ENCODE peak calls at places on chromosomes 2 and 18, in ten cellular contexts. X, C, Z, K, P, W, J, L, A and U are unnamed samples.

GRCh38 chr2:226002438-226002837 is 602.9 kb downstream of the NYAP2 start:
- DNase-seq in X (no peak), C (peak), Z (peak), K (peak), P (peak), W (no peak), J (peak), L (no peak), A (no peak), U (no peak)

GRCh38 chr2:219289195-219289536 is 10.0 kb downstream of the DNAJB2 start:
- DNase-seq in X (no peak), C (no peak), Z (no peak), K (no peak), P (no peak), W (no peak), J (no peak), L (no peak), A (no peak), U (no peak)

GRCh38 chr18:2846638-2847340 is at the start of gene EMILIN2:
- DNase-seq in X (peak), C (no peak), Z (peak), K (peak), P (peak), W (peak), J (peak), L (no peak), A (peak), U (peak)

GRCh38 chr2:32711219-32711618 is 83.4 kb downstream of the TTC27 start:
- DNase-seq in X (no peak), C (peak), Z (peak), K (peak), P (peak), W (no peak), J (no peak), L (no peak), A (no peak), U (no peak)

GRCh38 chr18:79717555-79718074 is 38.0 kb downstream of the CTDP1 start:
- DNase-seq in X (no peak), C (no peak), Z (no peak), K (no peak), P (no peak), W (no peak), J (no peak), L (no peak), A (no peak), U (no peak)

GRCh38 chr2:64230540-64230939 is 86.3 kb upstream of the PELI1 start:
- DNase-seq in X (no peak), C (no peak), Z (peak), K (no peak), P (no peak), W (no peak), J (no peak), L (no peak), A (no peak), U (no peak)

GRCh38 chr2:9217838-9218770 is 11.5 kb downstream of the ASAP2 start:
- DNase-seq in X (no peak), C (no peak), Z (no peak), K (no peak), P (no peak), W (no peak), J (no peak), L (no peak), A (no peak), U (no peak)

GRCh38 chr2:2748399-2749205 is 417.5 kb upstream of the MYT1L start:
- DNase-seq in X (no peak), C (no peak), Z (no peak), K (no peak), P (no peak), W (no peak), J (no peak), L (no peak), A (no peak), U (no peak)

GRCh38 chr18:21303445-21303844 is 61.4 kb downstream of the GREB1L start:
- DNase-seq in X (peak), C (no peak), Z (no peak), K (no peak), P (no peak), W (no peak), J (no peak), L (no peak), A (no peak), U (no peak)

GRCh38 chr2:127293386-127293757 is 572 bp downstream of the ERCC3 start:
- DNase-seq in X (no peak), C (no peak), Z (peak), K (peak), P (no peak), W (no peak), J (no peak), L (no peak), A (no peak), U (peak)

GRCh38 chr18:3217930-3218647 is 1.7 kb downstream of the MYOM1 start:
- DNase-seq in X (peak), C (peak), Z (peak), K (no peak), P (peak), W (no peak), J (no peak), L (no peak), A (no peak), U (no peak)

GRCh38 chr2:144596074-144596871 is 76.4 kb upstream of the ZEB2 start:
- DNase-seq in X (no peak), C (peak), Z (peak), K (peak), P (peak), W (peak), J (no peak), L (peak), A (no peak), U (peak)

GRCh38 chr2:240452471-240453256 is 17.2 kb downstream of the GPC1 start:
- DNase-seq in X (peak), C (no peak), Z (peak), K (peak), P (peak), W (peak), J (peak), L (peak), A (peak), U (peak)

GRCh38 chr2:8541223-8541622 is 140.6 kb upstream of the ID2 start:
- DNase-seq in X (no peak), C (no peak), Z (no peak), K (no peak), P (no peak), W (no peak), J (no peak), L (no peak), A (no peak), U (no peak)

GRCh38 chr18:40673150-40673549 is 1281.9 kb upstream of the PIK3C3 start:
- DNase-seq in X (no peak), C (no peak), Z (no peak), K (no peak), P (no peak), W (no peak), J (no peak), L (no peak), A (no peak), U (no peak)

GRCh38 chr2:225637199-225637598 is 237.7 kb downstream of the NYAP2 start:
- DNase-seq in X (no peak), C (peak), Z (peak), K (no peak), P (peak), W (no peak), J (no peak), L (no peak), A (no peak), U (no peak)

GRCh38 chr18:69774831-69775230 is 172.8 kb downstream of the CD226 start:
- DNase-seq in X (no peak), C (no peak), Z (peak), K (no peak), P (peak), W (no peak), J (no peak), L (no peak), A (no peak), U (no peak)

GRCh38 chr2:233082222-233082933 is 22.2 kb downstream of the INPP5D start:
- DNase-seq in X (no peak), C (no peak), Z (no peak), K (no peak), P (no peak), W (no peak), J (no peak), L (no peak), A (no peak), U (no peak)

GRCh38 chr2:236628981-236629605 is 59.5 kb downstream of the ACKR3 start:
- DNase-seq in X (no peak), C (no peak), Z (no peak), K (no peak), P (no peak), W (no peak), J (peak), L (no peak), A (no peak), U (no peak)

GRCh38 chr2:113784823-113785744 is 28.6 kb upstream of the SLC35F5 start:
- DNase-seq in X (no peak), C (peak), Z (no peak), K (peak), P (no peak), W (no peak), J (no peak), L (no peak), A (no peak), U (no peak)

GRCh38 chr2:70719231-70719630 is 48.8 kb downstream of the ADD2 start:
- DNase-seq in X (no peak), C (no peak), Z (no peak), K (no peak), P (no peak), W (no peak), J (no peak), L (no peak), A (no peak), U (no peak)

GRCh38 chr2:226057365-226057764 is 657.9 kb downstream of the NYAP2 start:
- DNase-seq in X (no peak), C (no peak), Z (no peak), K (no peak), P (no peak), W (no peak), J (no peak), L (no peak), A (no peak), U (no peak)

GRCh38 chr2:3450385-3451031 is 68.8 kb downstream of the ADI1 start:
- DNase-seq in X (no peak), C (no peak), Z (no peak), K (no peak), P (no peak), W (no peak), J (no peak), L (no peak), A (no peak), U (no peak)

GRCh38 chr18:6714027-6714426 is 15.5 kb upstream of the ARHGAP28 start:
- DNase-seq in X (no peak), C (no peak), Z (no peak), K (no peak), P (no peak), W (no peak), J (no peak), L (no peak), A (no peak), U (no peak)

GRCh38 chr18:69400253-69400975 is at the start of gene DOK6:
- DNase-seq in X (no peak), C (peak), Z (peak), K (peak), P (peak), W (peak), J (peak), L (peak), A (peak), U (peak)

GRCh38 chr2:53095227-53095626 is 672.4 kb upstream of the CHAC2 start:
- DNase-seq in X (no peak), C (no peak), Z (no peak), K (no peak), P (no peak), W (no peak), J (no peak), L (no peak), A (no peak), U (no peak)

GRCh38 chr2:28325173-28325566 is 67.5 kb upstream of the FOSL2 start:
- DNase-seq in X (no peak), C (no peak), Z (no peak), K (no peak), P (no peak), W (no peak), J (no peak), L (no peak), A (no peak), U (no peak)

GRCh38 chr18:10216809-10217208 is 237.6 kb upstream of the APCDD1 start:
- DNase-seq in X (no peak), C (peak), Z (no peak), K (no peak), P (no peak), W (no peak), J (no peak), L (no peak), A (no peak), U (no peak)

GRCh38 chr2:241811209-241811951 is 2.4 kb downstream of the NEU4 start:
- DNase-seq in X (no peak), C (no peak), Z (no peak), K (peak), P (no peak), W (no peak), J (peak), L (no peak), A (no peak), U (no peak)

GRCh38 chr18:7946724-7947377 is 379.7 kb downstream of the PTPRM start:
- DNase-seq in X (no peak), C (peak), Z (peak), K (peak), P (peak), W (peak), J (no peak), L (no peak), A (no peak), U (peak)

GRCh38 chr18:11163668-11164067 is 14.3 kb upstream of the PIEZO2 start:
- DNase-seq in X (no peak), C (no peak), Z (no peak), K (no peak), P (peak), W (peak), J (no peak), L (no peak), A (no peak), U (peak)

GRCh38 chr18:41009926-41010325 is 945.1 kb upstream of the PIK3C3 start:
- DNase-seq in X (no peak), C (no peak), Z (no peak), K (no peak), P (no peak), W (no peak), J (no peak), L (no peak), A (no peak), U (no peak)

GRCh38 chr2:190444954-190445353 is 36.8 kb downstream of the MFSD6 start:
- DNase-seq in X (no peak), C (no peak), Z (no peak), K (no peak), P (no peak), W (no peak), J (no peak), L (no peak), A (no peak), U (no peak)

GRCh38 chr2:237867465-237867864 is 8.0 kb downstream of the RAMP1 start:
- DNase-seq in X (no peak), C (no peak), Z (no peak), K (no peak), P (no peak), W (no peak), J (no peak), L (no peak), A (no peak), U (no peak)

GRCh38 chr18:2459886-2460285 is 111.4 kb downstream of the METTL4 start:
- DNase-seq in X (no peak), C (peak), Z (peak), K (no peak), P (no peak), W (no peak), J (no peak), L (no peak), A (no peak), U (no peak)

GRCh38 chr2:194455358-194455757 is 1201.7 kb upstream of the SLC39A10 start:
- DNase-seq in X (no peak), C (no peak), Z (no peak), K (no peak), P (no peak), W (no peak), J (no peak), L (no peak), A (no peak), U (no peak)

GRCh38 chr18:28651298-28651697 is 474.4 kb upstream of the CDH2 start:
- DNase-seq in X (no peak), C (no peak), Z (no peak), K (no peak), P (no peak), W (no peak), J (no peak), L (no peak), A (no peak), U (no peak)